ENCODE peak calls at places on chromosomes 1 and 21, in five cellular contexts. J is gastrocnemius medialis, E is HCT116, B is heart left ventricle, F is HepG2. V is an unnamed sample.

GRCh38 chr21:42199488-42200463 is 19.2 kb upstream of the ABCG1 start:
- ATAC-seq in E (no peak), F (no peak), J (peak), B (peak), V (peak)

GRCh38 chr1:100921110-100921706 is 25.3 kb downstream of the SLC30A7 start:
- ATAC-seq in E (no peak), F (no peak), B (no peak), J (no peak), V (no peak)

GRCh38 chr1:40385437-40386310 is 12.1 kb downstream of the SMAP2 start:
- ATAC-seq in J (no peak), E (no peak), B (peak), F (no peak), V (peak)

GRCh38 chr1:24899581-24900485 is 30.2 kb downstream of the RUNX3 start:
- ATAC-seq in F (no peak), E (no peak), B (no peak), J (no peak), V (no peak)

GRCh38 chr21:14243877-14244276 is 27.9 kb downstream of the RBM11 start:
- ATAC-seq in E (no peak), B (no peak), J (no peak), F (no peak), V (no peak)

GRCh38 chr21:46424062-46424591 is 34.6 kb upstream of the DIP2A start:
- ATAC-seq in E (peak), J (no peak), F (peak), B (peak), V (no peak)

GRCh38 chr1:229578168-229579100 is 19.9 kb upstream of the ABCB10 start:
- ATAC-seq in F (no peak), J (no peak), B (no peak), E (no peak), V (no peak)

GRCh38 chr1:79323240-79324025 is 316.9 kb upstream of the ADGRL4 start:
- ATAC-seq in B (no peak), E (no peak), F (no peak), J (peak), V (peak)

GRCh38 chr1:22832414-22832786 is 121.8 kb downstream of the EPHB2 start:
- ATAC-seq in J (no peak), F (no peak), E (peak), B (no peak), V (no peak)

GRCh38 chr1:108831225-108831624 is 25.7 kb downstream of the AKNAD1 start:
- ATAC-seq in B (no peak), E (no peak), F (no peak), J (no peak), V (peak)

GRCh38 chr1:235068155-235069121 is 60.2 kb downstream of the TOMM20 start:
- ATAC-seq in F (peak), J (no peak), B (no peak), E (peak), V (no peak)

GRCh38 chr1:243713470-243714186 is 136.4 kb downstream of the AKT3 start:
- ATAC-seq in E (no peak), F (no peak), J (peak), B (peak), V (no peak)

GRCh38 chr1:179177182-179177581 is 52.3 kb downstream of the ABL2 start:
- ATAC-seq in F (no peak), E (no peak), J (peak), B (peak), V (no peak)

GRCh38 chr1:175146535-175147213 is 45.9 kb downstream of the KIAA0040 start:
- ATAC-seq in E (peak), J (peak), F (peak), B (peak), V (peak)

GRCh38 chr1:112721966-112722524 is 6.9 kb upstream of the PPM1J start:
- ATAC-seq in B (no peak), F (peak), E (no peak), J (no peak), V (no peak)

GRCh38 chr1:92857817-92858216 is 26.0 kb downstream of the RPL5 start:
- ATAC-seq in B (no peak), F (no peak), E (no peak), J (no peak), V (no peak)

GRCh38 chr1:20411196-20411980 is 74.6 kb downstream of the CAMK2N1 start:
- ATAC-seq in B (peak), F (no peak), J (no peak), E (peak), V (no peak)

GRCh38 chr21:29777155-29777554 is 162.6 kb downstream of the GRIK1 start:
- ATAC-seq in E (no peak), F (peak), J (no peak), B (no peak), V (no peak)

GRCh38 chr21:41671859-41672542 is 94.9 kb downstream of the RIPK4 start:
- ATAC-seq in B (no peak), J (no peak), F (peak), E (no peak), V (no peak)

GRCh38 chr21:28228624-28228995 is 764.1 kb downstream of the LTN1 start:
- ATAC-seq in J (no peak), B (no peak), F (no peak), E (no peak), V (no peak)

GRCh38 chr21:46122241-46122671 is 24.3 kb downstream of the COL6A2 start:
- ATAC-seq in B (no peak), E (no peak), F (no peak), J (no peak), V (no peak)

GRCh38 chr1:160410412-160411005 is 10.1 kb downstream of the VANGL2 start:
- ATAC-seq in J (no peak), F (no peak), E (no peak), B (peak), V (peak)

GRCh38 chr1:24803220-24803619 is 58.0 kb downstream of the CLIC4 start:
- ATAC-seq in F (no peak), E (no peak), B (peak), J (peak), V (no peak)

GRCh38 chr1:16133007-16133961 is 22.6 kb downstream of the EPHA2 start:
- ATAC-seq in J (no peak), B (no peak), E (no peak), F (no peak), V (no peak)

GRCh38 chr1:75373542-75374159 is 237.3 kb downstream of the SLC44A5 start:
- ATAC-seq in E (peak), B (no peak), F (peak), J (no peak), V (no peak)

GRCh38 chr1:117512728-117513321 is 93.0 kb upstream of the TENT5C start:
- ATAC-seq in J (no peak), B (no peak), F (no peak), E (peak), V (no peak)

GRCh38 chr1:86370627-86371026 is 25.5 kb downstream of the ODF2L start:
- ATAC-seq in B (no peak), F (no peak), J (no peak), E (no peak), V (no peak)

GRCh38 chr1:44073528-44073927 is 42.3 kb upstream of the SLC6A9 start:
- ATAC-seq in J (no peak), B (no peak), E (no peak), F (no peak), V (no peak)

GRCh38 chr1:100909018-100909417 is 13.1 kb downstream of the SLC30A7 start:
- ATAC-seq in J (no peak), F (no peak), E (no peak), B (no peak), V (no peak)

GRCh38 chr21:26632691-26633090 is 59.6 kb upstream of the CYYR1 start:
- ATAC-seq in E (no peak), F (peak), J (no peak), B (no peak), V (no peak)

GRCh38 chr1:54280652-54281051 is 80.7 kb downstream of the MRPL37 start:
- ATAC-seq in J (no peak), B (no peak), F (no peak), E (no peak), V (no peak)

GRCh38 chr21:45739218-45740087 is 95.9 kb downstream of the PCBP3 start:
- ATAC-seq in J (no peak), B (no peak), E (no peak), F (no peak), V (no peak)

GRCh38 chr1:28737245-28738137 is 751 bp downstream of the YTHDF2 start:
- ATAC-seq in B (peak), F (peak), J (peak), E (peak), V (no peak)

GRCh38 chr21:44085491-44086321 is 21.5 kb upstream of the PWP2 start:
- ATAC-seq in E (no peak), F (no peak), J (no peak), B (peak), V (no peak)

GRCh38 chr1:97920275-97920831 is 481 bp downstream of the DPYD start:
- ATAC-seq in B (no peak), J (peak), F (peak), E (peak), V (peak)

GRCh38 chr1:32414186-32414886 is 20.1 kb upstream of the BSDC1 start:
- ATAC-seq in J (no peak), B (no peak), F (no peak), E (no peak), V (no peak)

GRCh38 chr1:32411261-32411660 is 17.0 kb upstream of the BSDC1 start:
- ATAC-seq in J (no peak), E (no peak), F (no peak), B (no peak), V (no peak)

GRCh38 chr1:32413507-32414185 is 19.4 kb upstream of the BSDC1 start:
- ATAC-seq in E (peak), J (no peak), B (peak), F (peak), V (peak)
- TF ChIP-seq POLR2A in E (no peak), J (no peak), B (no peak), F (no peak), V (no peak)

GRCh38 chr1:230747886-230748800 is 955 bp downstream of the CAPN9 start:
- ATAC-seq in B (no peak), J (no peak), E (no peak), F (peak), V (no peak)
- TF ChIP-seq POLR2A in B (no peak), J (no peak), E (no peak), F (no peak), V (no peak)

GRCh38 chr1:52927219-52928082 is at the start of gene SCP2:
- ATAC-seq in B (peak), F (peak), E (peak), J (peak), V (peak)
- TF ChIP-seq POLR2A in B (peak), F (peak), E (no peak), J (peak), V (peak)

GRCh38 chr1:247100676-247101279 is 3.4 kb downstream of the ZNF669 start:
- ATAC-seq in F (no peak), E (no peak), B (no peak), J (no peak), V (no peak)

GRCh38 chr1:247105966-247106365 is 1.8 kb upstream of the ZNF669 start:
- ATAC-seq in J (no peak), B (no peak), F (no peak), E (no peak), V (no peak)

GRCh38 chr1:247104965-247105364 is 809 bp upstream of the ZNF669 start:
- ATAC-seq in F (no peak), J (no peak), B (no peak), E (no peak), V (no peak)

GRCh38 chr1:247102381-247102780 is 1.8 kb downstream of the ZNF669 start:
- ATAC-seq in J (no peak), B (no peak), F (no peak), E (no peak), V (no peak)

GRCh38 chr1:247103777-247104591 is at the start of gene ZNF669:
- ATAC-seq in F (peak), E (peak), B (peak), J (peak), V (peak)
- TF ChIP-seq POLR2A in F (peak), E (peak), B (peak), J (peak), V (peak)